ENCODE peak calls at places on chromosomes 3 and 15, in six cellular contexts. B is coronary artery, E is fibroblast of pulmonary artery, A is H1, R is lower leg skin, L is cardiac muscle cell. P is an unnamed sample.

GRCh38 chr15:99566157-99566900 is 545 bp downstream of the MEF2A start:
- DNase-seq in R (no peak), L (peak), B (peak), A (no peak), E (no peak), P (peak)

GRCh38 chr3:196135693-196136639 is 54.1 kb upstream of the TFRC start:
- DNase-seq in E (no peak), R (peak), L (no peak), B (no peak), A (no peak), P (no peak)

GRCh38 chr15:75452364-75452967 is 976 bp upstream of the SIN3A start:
- DNase-seq in R (peak), E (peak), A (no peak), L (peak), B (peak), P (peak)

GRCh38 chr3:129003578-129004112 is 2.5 kb downstream of the EFCC1 start:
- DNase-seq in B (no peak), E (no peak), R (no peak), L (peak), A (no peak), P (no peak)

GRCh38 chr3:5187920-5188418 is 462 bp downstream of the EDEM1 start:
- DNase-seq in L (peak), R (peak), A (no peak), E (peak), B (peak), P (peak)

GRCh38 chr15:98771444-98772059 is 123.2 kb downstream of the IGF1R start:
- DNase-seq in R (no peak), E (no peak), B (no peak), L (no peak), A (no peak), P (no peak)

GRCh38 chr3:100665230-100665629 is 44.1 kb upstream of the TFG start:
- DNase-seq in A (no peak), B (no peak), R (no peak), L (no peak), E (no peak), P (peak)

GRCh38 chr3:15241341-15241740 is 35.3 kb downstream of the CAPN7 start:
- DNase-seq in A (no peak), E (peak), R (no peak), B (no peak), L (peak), P (peak)

GRCh38 chr15:30956216-30956803 is 35.1 kb downstream of the MTMR10 start:
- DNase-seq in L (no peak), R (no peak), A (no peak), E (peak), B (no peak), P (no peak)

GRCh38 chr3:52456169-52456799 is 880 bp downstream of the NISCH start:
- DNase-seq in L (no peak), A (no peak), B (no peak), R (no peak), E (peak), P (peak)

GRCh38 chr3:69272537-69272936 is 113.4 kb downstream of the FRMD4B start:
- DNase-seq in L (no peak), E (no peak), B (no peak), R (no peak), A (no peak), P (no peak)

GRCh38 chr3:24420224-24420623 is 74.4 kb downstream of the THRB start:
- DNase-seq in B (no peak), R (no peak), A (no peak), E (no peak), L (no peak), P (no peak)

GRCh38 chr3:194061421-194062029 is 74.4 kb upstream of the HES1 start:
- DNase-seq in L (no peak), R (no peak), B (no peak), A (no peak), E (no peak), P (no peak)

GRCh38 chr15:64111679-64112050 is 15.9 kb downstream of the SNX1 start:
- DNase-seq in L (no peak), R (no peak), B (no peak), E (no peak), A (no peak), P (no peak)

GRCh38 chr3:4988815-4989648 is 9.8 kb downstream of the BHLHE40 start:
- DNase-seq in L (no peak), A (no peak), R (peak), B (no peak), E (no peak), P (no peak)

GRCh38 chr3:106013971-106014370 is 145.2 kb upstream of the CBLB start:
- DNase-seq in B (no peak), A (no peak), R (peak), L (no peak), E (peak), P (no peak)

GRCh38 chr3:193829781-193830180 is 236.8 kb downstream of the OPA1 start:
- DNase-seq in A (no peak), E (peak), L (no peak), B (no peak), R (peak), P (no peak)

GRCh38 chr3:11250902-11251806 is 21.0 kb upstream of the ATG7 start:
- DNase-seq in B (no peak), E (no peak), A (no peak), R (no peak), L (no peak), P (no peak)

GRCh38 chr3:37052860-37053259 is 59.5 kb downstream of the MLH1 start:
- DNase-seq in R (no peak), E (no peak), L (no peak), B (no peak), A (no peak), P (no peak)

GRCh38 chr15:48205981-48206380 is at the start of gene SLC12A1:
- DNase-seq in E (no peak), B (no peak), A (no peak), L (no peak), R (no peak), P (no peak)

GRCh38 chr3:138351151-138351550 is 2.8 kb downstream of the MRAS start:
- DNase-seq in A (no peak), L (no peak), B (peak), R (no peak), E (peak), P (no peak)

GRCh38 chr15:79960502-79961217 is 10.3 kb downstream of the BCL2A1 start:
- DNase-seq in E (peak), B (no peak), L (no peak), A (no peak), R (no peak), P (no peak)

GRCh38 chr3:414063-414462 is 217.5 kb downstream of the CHL1 start:
- DNase-seq in B (no peak), R (no peak), L (peak), E (peak), A (no peak), P (no peak)
- TF ChIP-seq CTCF in B (peak), R (no peak), L (peak), E (peak), A (no peak), P (peak)

DNA sequence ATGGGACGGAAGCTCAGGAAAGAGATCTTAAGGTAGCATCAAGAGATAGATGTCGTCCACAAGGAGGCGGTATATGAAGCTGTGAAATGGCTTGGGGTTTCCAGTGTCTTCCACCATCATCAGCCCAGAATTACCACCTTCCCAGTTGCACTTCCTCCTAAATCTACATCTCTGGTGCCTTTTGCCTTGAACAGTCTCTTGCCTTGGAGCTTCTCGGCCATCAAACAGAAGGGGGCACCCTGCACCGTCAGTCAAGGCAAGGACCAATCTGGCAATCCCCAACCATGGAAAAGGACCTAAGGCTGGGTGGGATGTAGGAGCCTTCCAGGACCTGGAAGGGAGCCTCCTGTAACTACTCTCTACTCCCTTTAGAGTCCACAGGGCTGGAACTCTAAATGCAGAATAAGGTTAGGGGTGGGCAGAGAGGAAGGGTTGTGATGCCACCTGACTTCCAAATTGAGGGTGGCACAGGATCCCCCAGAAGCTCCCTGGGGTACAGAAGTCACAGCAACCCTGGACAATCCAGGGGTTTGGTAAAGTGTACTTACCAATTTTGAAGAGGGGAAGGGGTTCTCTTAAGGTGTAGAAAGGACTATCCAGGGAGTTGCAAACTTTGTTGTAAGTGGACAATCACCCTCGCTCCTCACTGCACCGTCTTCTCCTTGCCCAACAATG is 1.0 kb upstream of the RYR3 start:
- DNase-seq in L (peak), R (no peak), A (no peak), E (peak), B (no peak), P (no peak)
- TF ChIP-seq CTCF in L (peak), R (no peak), A (peak), E (no peak), B (no peak), P (no peak)

GRCh38 chr15:52790941-52791751 is 1.0 kb upstream of the ONECUT1 start:
- DNase-seq in E (no peak), A (no peak), R (no peak), B (no peak), L (peak), P (no peak)
- TF ChIP-seq CTCF in E (no peak), A (no peak), R (no peak), B (no peak), L (peak), P (no peak)

GRCh38 chr3:73094951-73095350 is 33.5 kb downstream of the EBLN2 start:
- DNase-seq in L (no peak), R (no peak), A (no peak), E (no peak), B (no peak), P (no peak)
- TF ChIP-seq CTCF in L (no peak), R (no peak), A (no peak), E (no peak), B (no peak), P (no peak)

GRCh38 chr3:84547207-84547606 is 411.6 kb upstream of the CADM2 start:
- DNase-seq in A (no peak), B (no peak), R (no peak), E (no peak), L (no peak), P (no peak)

DNA sequence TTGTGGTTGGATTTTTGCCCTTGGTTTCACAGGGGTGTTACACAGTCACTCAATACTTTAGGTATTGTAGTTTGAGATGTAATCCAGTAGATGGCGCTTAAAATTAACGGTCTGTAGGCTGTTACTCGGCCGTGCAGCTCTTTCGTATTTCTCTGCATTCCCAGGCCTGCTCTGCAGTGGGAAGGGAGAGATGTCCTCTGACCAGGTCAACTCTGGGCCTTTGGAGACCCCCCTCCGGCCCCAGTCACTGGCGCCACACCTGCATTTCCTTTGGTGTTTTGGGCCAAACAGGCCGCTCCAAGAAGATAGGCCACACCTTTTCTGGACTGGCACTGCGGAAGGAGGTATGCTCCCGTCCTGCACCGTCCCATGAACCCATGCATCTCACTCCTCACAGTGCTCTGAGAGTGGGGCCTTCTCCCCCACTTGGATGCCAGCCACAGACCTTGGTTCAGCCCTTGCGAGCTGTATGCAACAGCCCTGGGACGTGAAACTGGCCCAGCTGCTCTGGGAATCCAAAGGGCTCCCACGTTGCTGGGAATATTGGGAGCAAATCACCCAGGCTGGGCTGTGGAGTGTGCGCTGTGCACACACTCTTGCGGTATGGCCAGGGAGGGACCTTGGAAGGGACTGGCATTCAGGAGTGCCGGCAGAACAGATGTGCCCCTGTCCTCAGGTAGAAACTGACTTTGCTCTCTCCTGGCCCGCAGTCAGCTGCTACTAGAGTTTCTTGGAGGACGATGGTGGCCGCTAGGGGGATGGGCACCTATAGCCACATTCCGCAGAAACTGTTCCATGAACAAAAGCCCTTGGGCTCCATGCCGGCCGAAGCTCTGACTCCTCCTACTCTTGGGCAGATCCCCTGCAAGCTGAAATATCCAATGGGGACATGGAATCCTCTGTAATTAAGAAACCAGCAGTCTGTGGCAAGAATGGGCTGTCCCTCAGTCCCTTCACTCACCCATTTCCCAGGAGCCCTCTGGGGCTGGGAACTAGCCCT is 410.5 kb upstream of the CADM2 start:
- DNase-seq in B (no peak), E (peak), R (no peak), L (peak), A (peak), P (no peak)
- TF ChIP-seq CTCF in B (peak), E (no peak), R (no peak), L (no peak), A (peak), P (peak)

DNA sequence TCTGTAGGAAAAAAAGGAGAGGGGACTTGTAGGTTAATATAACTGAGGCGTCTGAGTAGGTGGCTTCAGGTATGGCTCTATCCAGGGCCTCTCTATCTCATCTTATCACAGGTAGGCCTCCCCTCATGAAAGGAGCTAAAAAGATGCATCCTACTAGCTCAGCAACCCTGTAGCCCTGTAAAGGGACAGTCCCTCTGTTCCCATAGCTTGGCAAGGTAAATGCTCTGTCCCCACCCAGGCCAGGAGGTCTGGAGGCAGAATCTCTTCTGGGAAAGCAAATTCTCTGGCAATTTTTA is 135.2 kb downstream of the CHSY1 start:
- DNase-seq in A (no peak), B (no peak), E (no peak), L (no peak), R (no peak), P (no peak)
- TF ChIP-seq CTCF in A (no peak), B (no peak), E (no peak), L (no peak), R (no peak), P (no peak)

P was measured in DND-41.